ENCODE peak calls at places on chromosome 4, in nine cellular contexts. M is KBM-7; N is fibroblast of gingiva; U is T-helper 17 cell; V is RPMI7951; S is BE2C; A is activated effector memory CD4-positive, alpha-beta T cell treated with anti-CD3 and anti-CD28 coated beads, Interleukin-2, amount 50 U/mL, for 16 hours; G is left lobe of liver; H is C1 segment of cervical spinal cord. C is an unnamed sample.
A peak's percentile ranks its signal among the peaks of the same experiment; 100 is the strongest.

GRCh38 chr4:144644368-144645101 is 1.4 kb upstream of the HHIP start:
- DNase-seq in M (no peak), N (no peak), U (no peak), V (no peak), S (no peak), A (no peak), G (no peak), H (no peak), C (no peak)

GRCh38 chr4:152979731-152980330 is 43.7 kb downstream of the FHDC1 start:
- DNase-seq in M (no peak), N (no peak), U (no peak), V (no peak), S (no peak), A (no peak), G (no peak), H (no peak), C (no peak)

GRCh38 chr4:24477919-24478318 is 106.4 kb downstream of the DHX15 start:
- DNase-seq in M (no peak), N (no peak), U (no peak), V (peak; percentile 47), S (no peak), A (no peak), G (no peak), H (no peak), C (peak; percentile 31)

GRCh38 chr4:74006009-74006476 is 7.6 kb upstream of the CXCL5 start:
- DNase-seq in M (no peak), N (peak; percentile 87), U (no peak), V (peak; percentile 34), S (no peak), A (no peak), G (no peak), H (no peak), C (peak; percentile 55)

GRCh38 chr4:143089291-143089690 is 95.4 kb upstream of the USP38 start:
- DNase-seq in M (no peak), N (no peak), U (no peak), V (no peak), S (no peak), A (no peak), G (no peak), H (no peak), C (no peak)

GRCh38 chr4:151700566-151701316 is 60.1 kb downstream of the GATB start:
- DNase-seq in M (no peak), N (no peak), U (no peak), V (peak; percentile 78), S (no peak), A (no peak), G (no peak), H (no peak), C (no peak)

GRCh38 chr4:75302648-75303047 is 211.6 kb downstream of the RCHY1 start:
- DNase-seq in M (no peak), N (no peak), U (no peak), V (no peak), S (no peak), A (no peak), G (no peak), H (no peak), C (no peak)

GRCh38 chr4:139596680-139597279 is 40.8 kb upstream of the SETD7 start:
- DNase-seq in M (no peak), N (no peak), U (no peak), V (no peak), S (no peak), A (no peak), G (no peak), H (no peak), C (no peak)

GRCh38 chr4:13980317-13980716 is 352.8 kb upstream of the BOD1L1 start:
- DNase-seq in M (peak; percentile 32), N (peak; percentile 92), U (no peak), V (peak; percentile 97), S (no peak), A (no peak), G (no peak), H (no peak), C (peak; percentile 84)

GRCh38 chr4:111671756-111672155 is 473.5 kb upstream of the FAM241A start:
- DNase-seq in M (no peak), N (no peak), U (no peak), V (no peak), S (no peak), A (no peak), G (no peak), H (no peak), C (no peak)

GRCh38 chr4:129355529-129355928 is 259.6 kb downstream of the C4orf33 start:
- DNase-seq in M (no peak), N (no peak), U (no peak), V (no peak), S (no peak), A (no peak), G (no peak), H (no peak), C (no peak)

GRCh38 chr4:110344165-110344564 is 131.8 kb upstream of the ENPEP start:
- DNase-seq in M (peak; percentile 40), N (no peak), U (no peak), V (peak; percentile 14), S (no peak), A (no peak), G (no peak), H (no peak), C (peak; percentile 48)

GRCh38 chr4:139300431-139301142 is 718 bp upstream of the NAA15 start:
- DNase-seq in M (no peak), N (peak; percentile 43), U (no peak), V (peak; percentile 56), S (peak; percentile 18), A (no peak), G (no peak), H (no peak), C (peak; percentile 80)

GRCh38 chr4:186570193-186570996 is 15.0 kb upstream of the MTNR1A start:
- DNase-seq in M (no peak), N (peak; percentile 10), U (no peak), V (peak; percentile 46), S (no peak), A (no peak), G (no peak), H (no peak), C (peak; percentile 53)

GRCh38 chr4:18422685-18423084 is 401.1 kb upstream of the LCORL start:
- DNase-seq in M (no peak), N (no peak), U (no peak), V (no peak), S (no peak), A (no peak), G (no peak), H (no peak), C (no peak)

GRCh38 chr4:54678826-54679225 is 21.1 kb downstream of the KIT start:
- DNase-seq in M (no peak), N (no peak), U (no peak), V (no peak), S (no peak), A (no peak), G (no peak), H (no peak), C (no peak)

GRCh38 chr4:56782019-56782418 is 39.5 kb downstream of the SPINK2 start:
- DNase-seq in M (no peak), N (no peak), U (no peak), V (no peak), S (no peak), A (no peak), G (no peak), H (no peak), C (no peak)

GRCh38 chr4:135365065-135365464 is 1163.5 kb upstream of the PABPC4L start:
- DNase-seq in M (no peak), N (no peak), U (no peak), V (no peak), S (no peak), A (no peak), G (no peak), H (no peak), C (peak; percentile 63)

GRCh38 chr4:75327804-75328512 is 186.2 kb downstream of the RCHY1 start:
- DNase-seq in M (no peak), N (no peak), U (no peak), V (no peak), S (no peak), A (no peak), G (no peak), H (no peak), C (no peak)